ENCODE peak calls at places on chromosome 9, in six cellular contexts. X, I, K, U, B and M are unnamed samples.

GRCh38 chr9:69470186-69470977 is 145.4 kb downstream of the ENTREP1 start:
- DNase-seq in U (no peak), B (no peak), X (no peak), K (no peak), I (no peak), M (no peak)

GRCh38 chr9:111897831-111898144 is 1.2 kb downstream of the UGCG start:
- DNase-seq in X (peak), B (no peak), K (no peak), I (no peak), U (no peak), M (no peak)

GRCh38 chr9:86926130-86926529 is 21.2 kb downstream of the GAS1 start:
- DNase-seq in X (no peak), I (no peak), U (no peak), B (no peak), K (no peak), M (no peak)

GRCh38 chr9:13002740-13003139 is 227.9 kb downstream of the LURAP1L start:
- DNase-seq in B (no peak), X (no peak), I (no peak), U (no peak), K (no peak), M (no peak)

GRCh38 chr9:124280176-124280691 is 22.5 kb downstream of the NEK6 start:
- DNase-seq in B (no peak), K (no peak), I (peak), U (peak), X (no peak), M (peak)

GRCh38 chr9:127116946-127117345 is 5.5 kb downstream of the ANGPTL2 start:
- DNase-seq in K (no peak), I (peak), B (no peak), U (no peak), X (no peak), M (no peak)

GRCh38 chr9:37529111-37529510 is 43.4 kb downstream of the POLR1E start:
- DNase-seq in K (peak), X (no peak), B (no peak), I (no peak), U (no peak), M (no peak)

GRCh38 chr9:105932276-105932675 is 237.9 kb downstream of the TMEM38B start:
- DNase-seq in U (no peak), B (no peak), I (no peak), K (no peak), X (no peak), M (no peak)

GRCh38 chr9:83431470-83432060 is 106.6 kb downstream of the FRMD3 start:
- DNase-seq in K (no peak), I (no peak), U (no peak), B (no peak), X (no peak), M (no peak)

GRCh38 chr9:21110708-21111576 is 30.7 kb downstream of the IFNW1 start:
- DNase-seq in I (peak), K (no peak), B (peak), X (peak), U (no peak), M (no peak)

GRCh38 chr9:98037362-98037761 is 19.2 kb upstream of the NANS start:
- DNase-seq in U (no peak), X (no peak), K (no peak), I (no peak), B (no peak), M (no peak)

GRCh38 chr9:26975728-26976707 is 19.8 kb downstream of the IFT74 start:
- DNase-seq in K (no peak), B (no peak), I (peak), X (peak), U (no peak), M (no peak)

GRCh38 chr9:90948156-90948555 is 146.5 kb downstream of the SYK start:
- DNase-seq in X (no peak), I (no peak), B (no peak), K (no peak), U (no peak), M (no peak)

GRCh38 chr9:137009938-137010732 is 13.8 kb upstream of the CLIC3 start:
- DNase-seq in K (no peak), X (no peak), I (no peak), B (no peak), U (no peak), M (no peak)

GRCh38 chr9:111744363-111744762 is 50.4 kb downstream of the SHOC1 start:
- DNase-seq in I (peak), B (no peak), X (no peak), U (no peak), K (no peak), M (no peak)

GRCh38 chr9:4011062-4011461 is 288.8 kb downstream of the GLIS3 start:
- DNase-seq in X (no peak), I (no peak), B (no peak), U (no peak), K (no peak), M (no peak)

GRCh38 chr9:114143214-114143613 is 12.1 kb upstream of the COL27A1 start:
- DNase-seq in K (no peak), B (no peak), X (no peak), I (no peak), U (no peak), M (no peak)

GRCh38 chr9:101671567-101671966 is 66.9 kb downstream of the GRIN3A start:
- DNase-seq in K (no peak), U (no peak), X (no peak), I (no peak), B (no peak), M (no peak)

GRCh38 chr9:101791938-101792337 is 53.5 kb upstream of the GRIN3A start:
- DNase-seq in K (no peak), U (no peak), I (no peak), B (no peak), X (no peak), M (no peak)

GRCh38 chr9:117672397-117672796 is 31.8 kb upstream of the TLR4 start:
- DNase-seq in I (no peak), B (no peak), U (no peak), K (no peak), X (peak), M (no peak)

GRCh38 chr9:69178583-69179011 is 4.5 kb downstream of the TJP2 start:
- DNase-seq in B (no peak), I (peak), K (no peak), U (no peak), X (peak), M (no peak)

GRCh38 chr9:119768266-119768665 is 399.0 kb upstream of the BRINP1 start:
- DNase-seq in X (no peak), U (no peak), B (no peak), I (no peak), K (no peak), M (no peak)

GRCh38 chr9:83714316-83714715 is 6.6 kb upstream of the UBQLN1 start:
- DNase-seq in I (no peak), U (no peak), B (no peak), K (no peak), X (peak), M (no peak)

GRCh38 chr9:35448511-35448910 is 41.4 kb upstream of the RUSC2 start:
- DNase-seq in K (no peak), B (no peak), I (peak), U (no peak), X (no peak), M (no peak)

GRCh38 chr9:24127519-24127918 is 301.5 kb upstream of the ELAVL2 start:
- DNase-seq in X (no peak), K (no peak), B (no peak), I (no peak), U (no peak), M (no peak)